ENCODE peak calls at places on chromosomes 7 and 10, in four cellular contexts. O, W, E and S are unnamed samples.

GRCh38 chr10:1044146-1044545 is 4.8 kb downstream of the IDI1 start:
- DNase-seq in O (no peak), W (no peak), E (no peak), S (no peak)

GRCh38 chr7:73903321-73904218 is 42.6 kb downstream of the TMEM270 start:
- DNase-seq in O (no peak), W (no peak), E (no peak), S (peak)

GRCh38 chr10:110151467-110151866 is 55.9 kb upstream of the MXI1 start:
- DNase-seq in O (no peak), W (no peak), E (peak), S (peak)

GRCh38 chr10:100828744-100829102 is 83.3 kb downstream of the PAX2 start:
- DNase-seq in O (peak), W (no peak), E (no peak), S (peak)

GRCh38 chr10:11378835-11379234 is 232.6 kb downstream of the USP6NL start:
- DNase-seq in O (no peak), W (no peak), E (no peak), S (no peak)

GRCh38 chr10:75159519-75159918 is 48.1 kb downstream of the SAMD8 start:
- DNase-seq in O (no peak), W (no peak), E (no peak), S (no peak)

GRCh38 chr10:69327463-69328345 is 49.4 kb downstream of the HK1 start:
- DNase-seq in O (no peak), W (no peak), E (no peak), S (peak)

GRCh38 chr10:43728425-43728824 is 79.7 kb upstream of the ZNF32 start:
- DNase-seq in O (no peak), W (no peak), E (no peak), S (no peak)

GRCh38 chr10:124063736-124064135 is 29.7 kb downstream of the CHST15 start:
- DNase-seq in O (peak), W (no peak), E (no peak), S (no peak)

GRCh38 chr7:45938626-45939302 is 17.7 kb upstream of the IGFBP3 start:
- DNase-seq in O (no peak), W (no peak), E (peak), S (no peak)

GRCh38 chr10:36492590-36493510 is 632.5 kb upstream of the ANKRD30A start:
- DNase-seq in O (no peak), W (no peak), E (no peak), S (no peak)

GRCh38 chr7:30920584-30921539 is 9.2 kb downstream of the AQP1 start:
- DNase-seq in O (no peak), W (no peak), E (no peak), S (peak)

GRCh38 chr10:14386202-14386593 is 55.5 kb upstream of the FRMD4A start:
- DNase-seq in O (no peak), W (no peak), E (peak), S (no peak)

GRCh38 chr10:16520900-16521299 is 779 bp downstream of the C1QL3 start:
- DNase-seq in O (no peak), W (no peak), E (no peak), S (no peak)

GRCh38 chr7:91636129-91636724 is 244.3 kb downstream of the MTERF1 start:
- DNase-seq in O (no peak), W (no peak), E (peak), S (no peak)

GRCh38 chr10:52954407-52954806 is 181.8 kb upstream of the MBL2 start:
- DNase-seq in O (no peak), W (no peak), E (peak), S (no peak)

GRCh38 chr7:133912916-133913697 is 214.0 kb upstream of the LRGUK start:
- DNase-seq in O (no peak), W (no peak), E (no peak), S (no peak)

GRCh38 chr7:144656960-144657359 is 178.9 kb downstream of the TPK1 start:
- DNase-seq in O (no peak), W (no peak), E (no peak), S (no peak)

GRCh38 chr7:20170626-20171025 is 46.6 kb downstream of the MACC1 start:
- DNase-seq in O (no peak), W (no peak), E (no peak), S (no peak)

GRCh38 chr10:79417731-79418130 is 27.7 kb downstream of the ZCCHC24 start:
- DNase-seq in O (no peak), W (no peak), E (no peak), S (peak)

GRCh38 chr7:33900501-33900900 is 4.8 kb upstream of the BMPER start:
- DNase-seq in O (no peak), W (no peak), E (no peak), S (no peak)

GRCh38 chr7:25964483-25964961 is 187.5 kb upstream of the NFE2L3 start:
- DNase-seq in O (no peak), W (no peak), E (no peak), S (no peak)

GRCh38 chr7:101519324-101520017 is 109.6 kb downstream of the MYL10 start:
- DNase-seq in O (no peak), W (no peak), E (no peak), S (no peak)

GRCh38 chr7:100863406-100863950 is 3.7 kb upstream of the TRIP6 start:
- DNase-seq in O (no peak), W (no peak), E (no peak), S (peak)

GRCh38 chr10:78756604-78757442 is 311.9 kb upstream of the ZMIZ1 start:
- DNase-seq in O (peak), W (peak), E (peak), S (no peak)

GRCh38 chr10:5529702-5530411 is 5.1 kb downstream of the CALML3 start:
- DNase-seq in O (no peak), W (no peak), E (no peak), S (peak)

GRCh38 chr10:43049081-43049551 is 27.8 kb upstream of the RET start:
- DNase-seq in O (no peak), W (no peak), E (no peak), S (peak)

GRCh38 chr10:117240730-117241529 is at the start of gene SLC18A2:
- DNase-seq in O (no peak), W (no peak), E (no peak), S (no peak)

GRCh38 chr7:77903597-77903996 is 105.0 kb downstream of the PHTF2 start:
- DNase-seq in O (peak), W (no peak), E (no peak), S (peak)

GRCh38 chr10:90859321-90859751 is 1.5 kb upstream of the HTR7 start:
- DNase-seq in O (no peak), W (no peak), E (no peak), S (no peak)

GRCh38 chr7:151925446-151926335 is 30.6 kb upstream of the GALNTL5 start:
- DNase-seq in O (no peak), W (no peak), E (no peak), S (peak)